ENCODE peak calls at places on chromosomes 6 and 20, in seven cellular contexts. One of them, this sample, is unnamed.

GRCh38 chr6:116533233-116533957 is 12.1 kb downstream of the TRAPPC3L start:
- DNase-seq in bronchial epithelial cell: no peak
- DNase-seq in GM06990: no peak
- DNase-seq in fibroblast of lung: no peak
- DNase-seq in IMR-90: no peak
- DNase-seq in heart right ventricle: no peak
- DNase-seq in fibroblast of the aortic adventitia: no peak
- DNase-seq in this sample: no peak

GRCh38 chr6:5622276-5623005 is 361.1 kb downstream of the FARS2 start:
- DNase-seq in bronchial epithelial cell: no peak
- DNase-seq in GM06990: no peak
- DNase-seq in fibroblast of lung: no peak
- DNase-seq in IMR-90: no peak
- DNase-seq in heart right ventricle: no peak
- DNase-seq in fibroblast of the aortic adventitia: no peak
- DNase-seq in this sample: no peak

GRCh38 chr6:6950373-6951145 is 157.2 kb upstream of the RREB1 start:
- DNase-seq in bronchial epithelial cell: no peak
- DNase-seq in GM06990: no peak
- DNase-seq in fibroblast of lung: no peak
- DNase-seq in IMR-90: no peak
- DNase-seq in heart right ventricle: no peak
- DNase-seq in fibroblast of the aortic adventitia: no peak
- DNase-seq in this sample: no peak

GRCh38 chr20:20476504-20476903 is 108.6 kb downstream of the INSM1 start:
- DNase-seq in bronchial epithelial cell: no peak
- DNase-seq in GM06990: no peak
- DNase-seq in fibroblast of lung: no peak
- DNase-seq in IMR-90: no peak
- DNase-seq in heart right ventricle: no peak
- DNase-seq in fibroblast of the aortic adventitia: no peak
- DNase-seq in this sample: no peak

GRCh38 chr6:170512249-170512648 is 40.9 kb downstream of the PSMB1 start:
- DNase-seq in bronchial epithelial cell: peak
- DNase-seq in GM06990: no peak
- DNase-seq in fibroblast of lung: no peak
- DNase-seq in IMR-90: no peak
- DNase-seq in heart right ventricle: no peak
- DNase-seq in fibroblast of the aortic adventitia: no peak
- DNase-seq in this sample: no peak

GRCh38 chr6:113488812-113489685 is 368.1 kb upstream of the MARCKS start:
- DNase-seq in bronchial epithelial cell: no peak
- DNase-seq in GM06990: no peak
- DNase-seq in fibroblast of lung: no peak
- DNase-seq in IMR-90: no peak
- DNase-seq in heart right ventricle: no peak
- DNase-seq in fibroblast of the aortic adventitia: peak
- DNase-seq in this sample: no peak

GRCh38 chr6:53282741-53283140 is 66.0 kb downstream of the ELOVL5 start:
- DNase-seq in bronchial epithelial cell: no peak
- DNase-seq in GM06990: no peak
- DNase-seq in fibroblast of lung: no peak
- DNase-seq in IMR-90: no peak
- DNase-seq in heart right ventricle: peak
- DNase-seq in fibroblast of the aortic adventitia: no peak
- DNase-seq in this sample: no peak

GRCh38 chr20:25081065-25081729 is 744 bp downstream of the VSX1 start:
- DNase-seq in bronchial epithelial cell: no peak
- DNase-seq in GM06990: no peak
- DNase-seq in fibroblast of lung: no peak
- DNase-seq in IMR-90: no peak
- DNase-seq in heart right ventricle: no peak
- DNase-seq in fibroblast of the aortic adventitia: peak
- DNase-seq in this sample: no peak

GRCh38 chr6:105459049-105459448 is 56.2 kb upstream of the PREP start:
- DNase-seq in bronchial epithelial cell: peak
- DNase-seq in GM06990: peak
- DNase-seq in fibroblast of lung: peak
- DNase-seq in IMR-90: no peak
- DNase-seq in heart right ventricle: no peak
- DNase-seq in fibroblast of the aortic adventitia: peak
- DNase-seq in this sample: peak

GRCh38 chr6:116616757-116617093 is 446 bp downstream of the RSPH4A start:
- DNase-seq in bronchial epithelial cell: no peak
- DNase-seq in GM06990: peak
- DNase-seq in fibroblast of lung: peak
- DNase-seq in IMR-90: no peak
- DNase-seq in heart right ventricle: no peak
- DNase-seq in fibroblast of the aortic adventitia: no peak
- DNase-seq in this sample: no peak

GRCh38 chr6:31202259-31203166 is 32.0 kb upstream of the POU5F1 start:
- DNase-seq in bronchial epithelial cell: peak
- DNase-seq in GM06990: no peak
- DNase-seq in fibroblast of lung: no peak
- DNase-seq in IMR-90: no peak
- DNase-seq in heart right ventricle: no peak
- DNase-seq in fibroblast of the aortic adventitia: no peak
- DNase-seq in this sample: no peak

GRCh38 chr6:43773981-43774775 is 4.2 kb downstream of the VEGFA start:
- DNase-seq in bronchial epithelial cell: no peak
- DNase-seq in GM06990: no peak
- DNase-seq in fibroblast of lung: no peak
- DNase-seq in IMR-90: no peak
- DNase-seq in heart right ventricle: no peak
- DNase-seq in fibroblast of the aortic adventitia: no peak
- DNase-seq in this sample: no peak

GRCh38 chr6:43776799-43777776 is 7.1 kb downstream of the VEGFA start:
- DNase-seq in bronchial epithelial cell: no peak
- DNase-seq in GM06990: no peak
- DNase-seq in fibroblast of lung: no peak
- DNase-seq in IMR-90: no peak
- DNase-seq in heart right ventricle: no peak
- DNase-seq in fibroblast of the aortic adventitia: no peak
- DNase-seq in this sample: no peak

GRCh38 chr6:43776115-43776798 is 6.2 kb downstream of the VEGFA start:
- DNase-seq in bronchial epithelial cell: no peak
- DNase-seq in GM06990: no peak
- DNase-seq in fibroblast of lung: no peak
- DNase-seq in IMR-90: no peak
- DNase-seq in heart right ventricle: no peak
- DNase-seq in fibroblast of the aortic adventitia: no peak
- DNase-seq in this sample: no peak

GRCh38 chr6:43773050-43773956 is 3.3 kb downstream of the VEGFA start:
- DNase-seq in bronchial epithelial cell: peak
- DNase-seq in GM06990: peak
- DNase-seq in fibroblast of lung: peak
- DNase-seq in IMR-90: peak
- DNase-seq in heart right ventricle: peak
- DNase-seq in fibroblast of the aortic adventitia: peak
- DNase-seq in this sample: no peak

GRCh38 chr6:43774776-43775583 is 5.0 kb downstream of the VEGFA start:
- DNase-seq in bronchial epithelial cell: peak
- DNase-seq in GM06990: peak
- DNase-seq in fibroblast of lung: peak
- DNase-seq in IMR-90: peak
- DNase-seq in heart right ventricle: peak
- DNase-seq in fibroblast of the aortic adventitia: peak
- DNase-seq in this sample: no peak
- H3K4me3 ChIP-seq in bronchial epithelial cell: no peak
- H3K4me3 ChIP-seq in GM06990: peak
- H3K4me3 ChIP-seq in fibroblast of lung: peak
- H3K4me3 ChIP-seq in IMR-90: peak
- H3K4me3 ChIP-seq in heart right ventricle: peak
- H3K4me3 ChIP-seq in fibroblast of the aortic adventitia: peak
- H3K4me3 ChIP-seq in this sample: peak

DNA sequence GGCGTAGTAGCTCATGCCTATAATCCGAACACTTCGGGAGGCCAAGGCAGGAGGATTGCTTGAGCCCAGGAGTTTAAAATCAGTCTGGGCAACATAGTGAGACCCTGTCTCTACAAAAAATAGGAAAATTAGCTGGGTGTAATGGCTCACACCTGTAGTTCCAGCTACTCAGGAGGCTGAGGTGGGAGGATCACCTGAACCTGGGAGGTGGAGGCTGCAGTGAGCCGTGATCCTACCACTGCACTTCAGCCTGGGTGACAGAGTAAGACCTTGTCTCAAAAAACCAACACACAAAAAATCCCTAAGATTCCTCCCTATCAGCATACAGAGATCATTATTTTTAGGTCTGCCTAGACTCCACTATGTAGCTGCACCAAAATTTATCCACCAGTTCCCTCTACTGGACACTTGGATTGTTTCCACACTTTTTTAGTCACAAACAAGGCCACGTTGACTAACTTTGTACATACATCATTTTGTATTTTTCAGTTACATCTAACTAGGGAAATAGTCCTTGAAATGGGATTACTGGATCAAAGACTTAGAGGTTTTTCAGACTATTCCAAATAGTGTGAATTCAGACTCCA is 3.6 kb upstream of the PHF1 start:
- DNase-seq in bronchial epithelial cell: peak
- DNase-seq in GM06990: no peak
- DNase-seq in fibroblast of lung: peak
- DNase-seq in IMR-90: peak
- DNase-seq in heart right ventricle: no peak
- DNase-seq in fibroblast of the aortic adventitia: peak
- DNase-seq in this sample: no peak
- TF ChIP-seq CTCF in bronchial epithelial cell: peak
- TF ChIP-seq CTCF in GM06990: peak
- TF ChIP-seq CTCF in fibroblast of lung: peak
- TF ChIP-seq CTCF in IMR-90: peak
- TF ChIP-seq CTCF in heart right ventricle: no peak
- TF ChIP-seq CTCF in fibroblast of the aortic adventitia: peak
- TF ChIP-seq CTCF in this sample: no peak

DNA sequence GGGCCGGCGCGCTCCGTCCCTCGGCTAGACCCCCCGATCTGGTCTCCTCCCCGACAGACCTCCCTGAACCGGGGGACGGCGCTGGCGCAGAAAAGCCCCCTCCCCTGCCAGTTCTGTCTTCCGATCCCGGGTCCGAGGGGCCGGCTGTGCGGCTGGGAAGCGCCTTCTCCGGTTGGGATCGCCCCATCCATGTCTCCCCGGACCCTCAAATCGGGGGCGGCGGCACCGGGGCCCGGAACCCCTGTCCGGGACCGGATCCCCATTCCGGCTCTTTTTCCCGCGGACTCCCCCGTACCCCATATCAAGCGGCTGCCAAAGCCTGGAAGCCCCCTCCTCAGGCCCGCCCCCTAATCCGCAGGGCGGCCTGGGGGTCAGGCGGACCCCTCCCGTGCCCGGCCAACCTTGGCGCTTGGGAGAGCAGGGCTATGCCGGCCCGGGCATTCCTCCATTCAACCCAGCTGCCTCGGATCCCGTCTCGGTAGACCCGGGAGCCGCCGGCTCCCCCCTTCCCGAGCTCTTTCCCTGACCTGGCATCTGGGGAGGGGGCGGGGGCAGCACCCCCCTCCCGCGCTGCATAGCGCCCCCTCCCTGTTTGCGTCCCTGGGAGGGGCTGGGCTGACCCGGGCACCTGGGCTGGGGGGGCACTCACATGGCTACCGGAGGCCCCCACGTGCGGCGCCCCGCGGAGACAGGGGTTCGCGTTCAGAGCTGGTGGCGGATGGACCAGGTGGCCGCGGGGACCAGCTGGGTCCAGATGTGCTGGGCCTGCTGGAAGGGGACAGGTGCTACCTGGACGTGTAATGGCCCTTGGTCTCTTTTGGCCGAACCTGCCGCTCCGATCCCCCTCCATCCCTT is 645 bp downstream of the DLGAP4 start:
- DNase-seq in bronchial epithelial cell: no peak
- DNase-seq in GM06990: no peak
- DNase-seq in fibroblast of lung: no peak
- DNase-seq in IMR-90: no peak
- DNase-seq in heart right ventricle: no peak
- DNase-seq in fibroblast of the aortic adventitia: no peak
- DNase-seq in this sample: no peak
- H3K4me3 ChIP-seq in bronchial epithelial cell: no peak
- H3K4me3 ChIP-seq in GM06990: no peak
- H3K4me3 ChIP-seq in fibroblast of lung: no peak
- H3K4me3 ChIP-seq in IMR-90: no peak
- H3K4me3 ChIP-seq in heart right ventricle: peak
- H3K4me3 ChIP-seq in fibroblast of the aortic adventitia: no peak
- H3K4me3 ChIP-seq in this sample: no peak

GRCh38 chr6:45498620-45499019 is 120.9 kb upstream of the SUPT3H start:
- DNase-seq in bronchial epithelial cell: no peak
- DNase-seq in GM06990: no peak
- DNase-seq in fibroblast of lung: no peak
- DNase-seq in IMR-90: peak
- DNase-seq in heart right ventricle: no peak
- DNase-seq in fibroblast of the aortic adventitia: no peak
- DNase-seq in this sample: no peak

GRCh38 chr6:45505470-45505869 is 127.7 kb upstream of the SUPT3H start:
- DNase-seq in bronchial epithelial cell: no peak
- DNase-seq in GM06990: no peak
- DNase-seq in fibroblast of lung: no peak
- DNase-seq in IMR-90: no peak
- DNase-seq in heart right ventricle: no peak
- DNase-seq in fibroblast of the aortic adventitia: no peak
- DNase-seq in this sample: no peak

GRCh38 chr6:45504947-45505346 is 127.2 kb upstream of the SUPT3H start:
- DNase-seq in bronchial epithelial cell: peak
- DNase-seq in GM06990: no peak
- DNase-seq in fibroblast of lung: peak
- DNase-seq in IMR-90: peak
- DNase-seq in heart right ventricle: no peak
- DNase-seq in fibroblast of the aortic adventitia: peak
- DNase-seq in this sample: no peak

GRCh38 chr6:45502446-45502845 is 124.7 kb upstream of the SUPT3H start:
- DNase-seq in bronchial epithelial cell: no peak
- DNase-seq in GM06990: no peak
- DNase-seq in fibroblast of lung: no peak
- DNase-seq in IMR-90: no peak
- DNase-seq in heart right ventricle: no peak
- DNase-seq in fibroblast of the aortic adventitia: peak
- DNase-seq in this sample: no peak

GRCh38 chr6:45500924-45501816 is 123.4 kb upstream of the SUPT3H start:
- DNase-seq in bronchial epithelial cell: no peak
- DNase-seq in GM06990: no peak
- DNase-seq in fibroblast of lung: no peak
- DNase-seq in IMR-90: no peak
- DNase-seq in heart right ventricle: no peak
- DNase-seq in fibroblast of the aortic adventitia: no peak
- DNase-seq in this sample: no peak
- TF ChIP-seq CTCF in bronchial epithelial cell: no peak
- TF ChIP-seq CTCF in GM06990: peak
- TF ChIP-seq CTCF in fibroblast of lung: peak
- TF ChIP-seq CTCF in IMR-90: no peak
- TF ChIP-seq CTCF in heart right ventricle: no peak
- TF ChIP-seq CTCF in fibroblast of the aortic adventitia: peak
- TF ChIP-seq CTCF in this sample: peak

GRCh38 chr6:125658125-125658524 is 91.3 kb upstream of the HEY2 start:
- DNase-seq in bronchial epithelial cell: no peak
- DNase-seq in GM06990: no peak
- DNase-seq in fibroblast of lung: no peak
- DNase-seq in IMR-90: no peak
- DNase-seq in heart right ventricle: no peak
- DNase-seq in fibroblast of the aortic adventitia: no peak
- DNase-seq in this sample: no peak
- H3K4me3 ChIP-seq in bronchial epithelial cell: no peak
- H3K4me3 ChIP-seq in GM06990: no peak
- H3K4me3 ChIP-seq in fibroblast of lung: no peak
- H3K4me3 ChIP-seq in IMR-90: no peak
- H3K4me3 ChIP-seq in heart right ventricle: no peak
- H3K4me3 ChIP-seq in fibroblast of the aortic adventitia: no peak
- H3K4me3 ChIP-seq in this sample: no peak